ENCODE peak calls at places on chromosome 7, in eight cellular contexts. I is A549, T is body of pancreas, P is iPS DF 6.9, E is AG04449, L is coronary artery, S is WERI-Rb-1, X is HCT116. R is an unnamed sample.

GRCh38 chr7:122316467-122317394 is 12.2 kb upstream of the FEZF1 start:
- DNase-seq in I (no peak), T (peak), P (no peak), E (no peak), L (no peak), S (no peak), X (no peak), R (no peak)

GRCh38 chr7:70634610-70635068 is 497.3 kb upstream of the GALNT17 start:
- DNase-seq in I (no peak), T (no peak), P (no peak), E (peak), L (no peak), S (no peak), X (no peak), R (peak)

GRCh38 chr7:76513817-76514799 is 3.8 kb downstream of the UPK3B start:
- DNase-seq in I (no peak), T (no peak), P (no peak), E (no peak), L (no peak), S (no peak), X (no peak), R (no peak)

GRCh38 chr7:6160191-6160623 is 112.2 kb downstream of the CYTH3 start:
- DNase-seq in I (peak), T (peak), P (peak), E (peak), L (no peak), S (peak), X (no peak), R (peak)

GRCh38 chr7:152762056-152762455 is 2.5 kb downstream of the ACTR3B start:
- DNase-seq in I (no peak), T (no peak), P (no peak), E (no peak), L (no peak), S (no peak), X (no peak), R (peak)

GRCh38 chr7:156473476-156474240 is 166.9 kb upstream of the RNF32 start:
- DNase-seq in I (peak), T (peak), P (peak), E (no peak), L (no peak), S (no peak), X (peak), R (peak)

GRCh38 chr7:127066974-127067373 is 185.8 kb downstream of the GRM8 start:
- DNase-seq in I (no peak), T (peak), P (peak), E (no peak), L (no peak), S (peak), X (no peak), R (no peak)

GRCh38 chr7:141674201-141674671 is 27.7 kb downstream of the DENND11 start:
- DNase-seq in I (no peak), T (no peak), P (no peak), E (no peak), L (no peak), S (no peak), X (no peak), R (no peak)

GRCh38 chr7:15906436-15906835 is 220.0 kb upstream of the MEOX2 start:
- DNase-seq in I (no peak), T (no peak), P (no peak), E (no peak), L (no peak), S (no peak), X (no peak), R (no peak)

GRCh38 chr7:155451522-155452239 is 6.2 kb upstream of the EN2 start:
- DNase-seq in I (no peak), T (no peak), P (no peak), E (no peak), L (no peak), S (no peak), X (no peak), R (no peak)

GRCh38 chr7:45920543-45921380 is at the start of gene IGFBP3:
- DNase-seq in I (peak), T (peak), P (no peak), E (no peak), L (no peak), S (peak), X (no peak), R (peak)

GRCh38 chr7:66920256-66920655 is 769 bp upstream of the TMEM248 start:
- DNase-seq in I (no peak), T (no peak), P (no peak), E (no peak), L (no peak), S (no peak), X (no peak), R (peak)
- H3K4me3 ChIP-seq in I (peak), T (no peak), P (no peak), E (peak), L (peak), S (peak), X (peak), R (peak)

DNA sequence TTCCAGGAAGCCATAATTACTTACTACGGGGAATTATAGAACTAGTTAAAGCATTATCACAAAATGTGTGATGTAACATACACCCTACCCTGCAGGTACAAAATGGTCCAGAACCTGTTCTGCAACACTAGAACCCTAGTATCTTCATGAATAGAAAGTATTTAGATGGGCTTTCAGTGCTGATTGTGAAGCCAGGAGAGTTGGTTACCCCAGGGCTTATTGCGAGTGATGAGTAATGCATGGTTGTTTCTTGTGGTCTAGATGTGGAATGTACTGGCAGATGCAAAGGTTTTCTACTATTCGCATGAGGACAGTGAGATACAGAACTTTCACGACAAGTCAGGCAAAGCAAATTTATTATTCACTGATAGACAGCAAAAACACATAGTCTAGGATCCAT is 33.6 kb upstream of the AGR3 start:
- DNase-seq in I (no peak), T (no peak), P (no peak), E (peak), L (no peak), S (no peak), X (peak), R (peak)
- H3K4me3 ChIP-seq in I (no peak), T (no peak), P (no peak), E (no peak), L (no peak), S (no peak), X (no peak), R (no peak)

GRCh38 chr7:370775-371118 is 80.8 kb downstream of the FOXL3 start:
- DNase-seq in I (no peak), T (no peak), P (no peak), E (no peak), L (no peak), S (no peak), X (no peak), R (no peak)
- H3K4me3 ChIP-seq in I (no peak), T (no peak), P (no peak), E (no peak), L (no peak), S (no peak), X (no peak), R (no peak)

GRCh38 chr7:115526272-115526671 is 504.3 kb downstream of the TFEC start:
- DNase-seq in I (no peak), T (no peak), P (peak), E (no peak), L (no peak), S (no peak), X (no peak), R (no peak)
- H3K4me3 ChIP-seq in I (no peak), T (no peak), P (no peak), E (no peak), L (no peak), S (no peak), X (no peak), R (no peak)